ENCODE peak calls at places on chromosomes 5 and 9, in five cellular contexts. One of them, this sample, is unnamed.

GRCh38 chr5:180140627-180141006 is 68.4 kb downstream of the RASGEF1C start:
- DNase-seq in heart left ventricle: no peak
- DNase-seq in breast epithelium: no peak
- DNase-seq in ovary: no peak
- DNase-seq in brain microvascular endothelial cell: no peak
- DNase-seq in this sample: no peak

GRCh38 chr5:95969646-95970358 is 8.2 kb upstream of the ELL2 start:
- DNase-seq in ovary: no peak
- DNase-seq in heart left ventricle: no peak
- DNase-seq in brain microvascular endothelial cell: no peak
- DNase-seq in breast epithelium: no peak
- DNase-seq in this sample: no peak

GRCh38 chr9:113737414-113738271 is 138.5 kb upstream of the ZNF618 start:
- DNase-seq in brain microvascular endothelial cell: peak; percentile 63
- DNase-seq in heart left ventricle: peak; percentile 38
- DNase-seq in ovary: peak; percentile 11
- DNase-seq in breast epithelium: peak; percentile 23
- DNase-seq in this sample: no peak

GRCh38 chr9:69380811-69381210 is 55.8 kb downstream of the ENTREP1 start:
- DNase-seq in breast epithelium: no peak
- DNase-seq in heart left ventricle: no peak
- DNase-seq in brain microvascular endothelial cell: peak; percentile 44
- DNase-seq in ovary: no peak
- DNase-seq in this sample: no peak

GRCh38 chr9:134688231-134688630 is 46.6 kb downstream of the COL5A1 start:
- DNase-seq in breast epithelium: no peak
- DNase-seq in ovary: no peak
- DNase-seq in brain microvascular endothelial cell: no peak
- DNase-seq in heart left ventricle: no peak
- DNase-seq in this sample: no peak

GRCh38 chr9:79657891-79658290 is 86.1 kb downstream of the TLE4 start:
- DNase-seq in heart left ventricle: no peak
- DNase-seq in brain microvascular endothelial cell: no peak
- DNase-seq in ovary: no peak
- DNase-seq in breast epithelium: no peak
- DNase-seq in this sample: no peak

GRCh38 chr9:109986423-109987055 is 206.5 kb downstream of the PALM2AKAP2 start:
- DNase-seq in ovary: no peak
- DNase-seq in heart left ventricle: no peak
- DNase-seq in brain microvascular endothelial cell: peak; percentile 90
- DNase-seq in breast epithelium: no peak
- DNase-seq in this sample: no peak

GRCh38 chr9:35790385-35791291 is 753 bp upstream of the NPR2 start:
- DNase-seq in breast epithelium: peak; percentile 61
- DNase-seq in brain microvascular endothelial cell: peak; percentile 68
- DNase-seq in ovary: peak; percentile 77
- DNase-seq in heart left ventricle: peak; percentile 75
- DNase-seq in this sample: peak; percentile 32

GRCh38 chr5:136020383-136021015 is 8.3 kb upstream of the TGFBI start:
- DNase-seq in ovary: no peak
- DNase-seq in breast epithelium: no peak
- DNase-seq in brain microvascular endothelial cell: peak; percentile 96
- DNase-seq in heart left ventricle: no peak
- DNase-seq in this sample: no peak

DNA sequence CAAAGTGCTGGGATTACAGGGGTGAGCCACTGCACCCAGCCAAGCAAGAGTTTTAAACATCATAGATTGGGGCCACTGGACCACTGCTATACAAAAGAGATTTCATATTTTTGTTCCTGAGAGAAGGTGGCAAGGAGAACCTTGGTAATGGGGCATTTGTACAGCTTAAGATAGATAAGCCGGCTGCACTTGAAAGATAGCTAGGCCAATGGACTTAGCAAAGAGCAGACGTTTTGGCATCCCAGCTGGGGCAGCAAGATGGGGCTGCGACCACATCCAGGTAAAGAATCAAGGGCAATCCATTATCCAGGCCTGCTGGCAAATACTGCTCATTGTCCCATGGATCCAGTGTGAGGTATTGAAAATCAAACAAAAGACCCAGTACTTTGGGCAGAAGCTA is 3.9 kb upstream of the ISCA1 start:
- DNase-seq in breast epithelium: no peak
- DNase-seq in heart left ventricle: no peak
- DNase-seq in ovary: no peak
- DNase-seq in brain microvascular endothelial cell: no peak
- DNase-seq in this sample: no peak
- H3K27ac ChIP-seq in breast epithelium: no peak overlapping the region
- H3K27ac ChIP-seq in heart left ventricle: no peak overlapping the region
- H3K27ac ChIP-seq in ovary: no peak overlapping the region
- H3K27ac ChIP-seq in brain microvascular endothelial cell: no peak overlapping the region
- H3K27ac ChIP-seq in this sample: no peak overlapping the region

DNA sequence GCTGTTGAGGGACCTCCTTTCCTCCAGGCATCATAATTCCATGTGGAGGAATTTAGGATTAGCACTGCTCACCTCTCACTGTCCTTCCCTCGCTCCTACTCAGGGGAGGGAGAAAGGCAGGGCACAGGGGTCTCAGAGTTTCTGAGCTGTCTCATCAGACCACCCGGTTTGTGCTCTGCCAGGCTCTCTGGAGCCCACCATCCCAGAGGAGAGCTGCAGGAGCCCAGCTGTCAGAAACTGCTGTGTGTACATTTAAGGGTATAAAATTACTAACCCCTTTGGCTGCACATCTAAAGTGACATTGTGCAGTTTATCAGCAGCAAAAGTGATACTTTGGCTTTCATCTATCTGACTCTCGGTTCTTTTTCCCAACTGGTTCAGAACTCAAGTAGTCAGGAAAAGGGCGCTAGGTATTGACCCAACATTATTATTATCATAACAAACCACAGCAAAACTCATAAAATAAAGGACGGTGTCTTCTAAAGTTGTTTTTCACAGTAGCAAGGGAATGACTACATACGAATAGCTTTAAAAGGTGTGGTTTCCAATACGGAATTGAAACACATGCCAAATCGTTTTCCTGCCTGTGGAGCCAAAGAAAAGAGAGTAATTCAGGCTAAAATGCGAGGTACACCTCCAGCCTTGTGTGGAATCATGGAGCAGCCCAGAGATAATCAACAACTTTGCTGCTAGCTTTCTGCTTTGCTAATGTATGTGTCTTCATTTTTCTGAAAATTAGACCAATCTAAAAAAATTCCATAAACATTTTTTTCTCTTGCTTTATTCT is 348.1 kb downstream of the TMEM167A start:
- DNase-seq in ovary: no peak
- DNase-seq in heart left ventricle: no peak
- DNase-seq in brain microvascular endothelial cell: no peak
- DNase-seq in breast epithelium: no peak
- DNase-seq in this sample: no peak
- H3K27ac ChIP-seq in ovary: no peak overlapping the region
- H3K27ac ChIP-seq in heart left ventricle: no peak overlapping the region
- H3K27ac ChIP-seq in brain microvascular endothelial cell: no peak overlapping the region
- H3K27ac ChIP-seq in breast epithelium: no peak overlapping the region
- H3K27ac ChIP-seq in this sample: no peak overlapping the region

GRCh38 chr5:108797396-108797795 is 49.7 kb downstream of the FER start:
- DNase-seq in breast epithelium: no peak
- DNase-seq in ovary: no peak
- DNase-seq in heart left ventricle: no peak
- DNase-seq in brain microvascular endothelial cell: no peak
- DNase-seq in this sample: no peak

GRCh38 chr5:108797986-108798385 is 50.3 kb downstream of the FER start:
- DNase-seq in brain microvascular endothelial cell: no peak
- DNase-seq in ovary: no peak
- DNase-seq in heart left ventricle: no peak
- DNase-seq in breast epithelium: no peak
- DNase-seq in this sample: no peak

GRCh38 chr5:108801301-108801700 is 53.6 kb downstream of the FER start:
- DNase-seq in heart left ventricle: no peak
- DNase-seq in brain microvascular endothelial cell: no peak
- DNase-seq in breast epithelium: no peak
- DNase-seq in ovary: no peak
- DNase-seq in this sample: no peak

GRCh38 chr5:108798866-108799265 is 51.2 kb downstream of the FER start:
- DNase-seq in brain microvascular endothelial cell: no peak
- DNase-seq in breast epithelium: no peak
- DNase-seq in ovary: no peak
- DNase-seq in heart left ventricle: no peak
- DNase-seq in this sample: no peak

GRCh38 chr5:108801776-108802175 is 54.1 kb downstream of the FER start:
- DNase-seq in brain microvascular endothelial cell: peak; percentile 88
- DNase-seq in breast epithelium: no peak
- DNase-seq in heart left ventricle: no peak
- DNase-seq in ovary: no peak
- DNase-seq in this sample: no peak
- H3K27ac ChIP-seq in brain microvascular endothelial cell: peak overlapping the region; percentile 55
- H3K27ac ChIP-seq in breast epithelium: no peak overlapping the region
- H3K27ac ChIP-seq in heart left ventricle: no peak overlapping the region
- H3K27ac ChIP-seq in ovary: no peak overlapping the region
- H3K27ac ChIP-seq in this sample: no peak overlapping the region

GRCh38 chr5:83562817-83563557 is 91.4 kb downstream of the VCAN start:
- DNase-seq in brain microvascular endothelial cell: no peak
- DNase-seq in ovary: no peak
- DNase-seq in breast epithelium: no peak
- DNase-seq in heart left ventricle: no peak
- DNase-seq in this sample: no peak
- H3K27ac ChIP-seq in brain microvascular endothelial cell: no peak overlapping the region
- H3K27ac ChIP-seq in ovary: no peak overlapping the region
- H3K27ac ChIP-seq in breast epithelium: peak overlapping the region; percentile 50
- H3K27ac ChIP-seq in heart left ventricle: peak overlapping the region; percentile 37
- H3K27ac ChIP-seq in this sample: no peak overlapping the region

GRCh38 chr5:14189680-14190079 is 46.5 kb downstream of the TRIO start:
- DNase-seq in heart left ventricle: no peak
- DNase-seq in brain microvascular endothelial cell: no peak
- DNase-seq in breast epithelium: no peak
- DNase-seq in ovary: no peak
- DNase-seq in this sample: no peak

GRCh38 chr5:14187660-14188059 is 44.5 kb downstream of the TRIO start:
- DNase-seq in ovary: no peak
- DNase-seq in brain microvascular endothelial cell: peak; percentile 83
- DNase-seq in heart left ventricle: no peak
- DNase-seq in breast epithelium: no peak
- DNase-seq in this sample: no peak

GRCh38 chr5:14187157-14187556 is 44.0 kb downstream of the TRIO start:
- DNase-seq in breast epithelium: no peak
- DNase-seq in brain microvascular endothelial cell: no peak
- DNase-seq in ovary: no peak
- DNase-seq in heart left ventricle: no peak
- DNase-seq in this sample: no peak

GRCh38 chr5:14190194-14191164 is 47.3 kb downstream of the TRIO start:
- DNase-seq in breast epithelium: no peak
- DNase-seq in heart left ventricle: no peak
- DNase-seq in ovary: no peak
- DNase-seq in brain microvascular endothelial cell: peak; percentile 98
- DNase-seq in this sample: no peak

DNA sequence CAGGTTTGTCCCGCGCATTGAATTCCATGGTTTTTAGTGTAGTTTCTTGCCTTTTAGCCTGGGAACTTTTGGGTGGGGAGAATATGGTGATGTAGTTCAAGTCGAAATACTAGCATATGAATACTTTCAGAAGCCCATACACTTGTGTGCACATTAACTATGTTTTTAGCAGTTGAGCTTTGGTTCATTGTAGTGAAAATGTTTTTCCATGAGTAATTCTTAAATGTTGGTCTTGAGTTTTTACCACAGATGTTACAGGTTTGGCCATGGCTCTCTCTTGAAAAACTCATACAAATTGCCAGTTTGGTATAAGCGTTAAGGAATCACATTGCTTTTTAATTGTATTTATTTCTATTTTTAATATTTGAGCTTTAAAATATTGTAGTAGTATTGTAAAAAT is 45.6 kb downstream of the TRIO start:
- DNase-seq in heart left ventricle: no peak
- DNase-seq in breast epithelium: no peak
- DNase-seq in brain microvascular endothelial cell: no peak
- DNase-seq in ovary: no peak
- DNase-seq in this sample: no peak
- H3K27ac ChIP-seq in heart left ventricle: no peak overlapping the region
- H3K27ac ChIP-seq in breast epithelium: no peak overlapping the region
- H3K27ac ChIP-seq in brain microvascular endothelial cell: peak overlapping the region; percentile 97
- H3K27ac ChIP-seq in ovary: no peak overlapping the region
- H3K27ac ChIP-seq in this sample: no peak overlapping the region

GRCh38 chr9:111098661-111099060 is 60.4 kb upstream of the LPAR1 start:
- DNase-seq in ovary: no peak
- DNase-seq in breast epithelium: no peak
- DNase-seq in heart left ventricle: no peak
- DNase-seq in brain microvascular endothelial cell: no peak
- DNase-seq in this sample: no peak
- H3K27ac ChIP-seq in ovary: no peak overlapping the region
- H3K27ac ChIP-seq in breast epithelium: no peak overlapping the region
- H3K27ac ChIP-seq in heart left ventricle: no peak overlapping the region
- H3K27ac ChIP-seq in brain microvascular endothelial cell: no peak overlapping the region
- H3K27ac ChIP-seq in this sample: no peak overlapping the region

DNA sequence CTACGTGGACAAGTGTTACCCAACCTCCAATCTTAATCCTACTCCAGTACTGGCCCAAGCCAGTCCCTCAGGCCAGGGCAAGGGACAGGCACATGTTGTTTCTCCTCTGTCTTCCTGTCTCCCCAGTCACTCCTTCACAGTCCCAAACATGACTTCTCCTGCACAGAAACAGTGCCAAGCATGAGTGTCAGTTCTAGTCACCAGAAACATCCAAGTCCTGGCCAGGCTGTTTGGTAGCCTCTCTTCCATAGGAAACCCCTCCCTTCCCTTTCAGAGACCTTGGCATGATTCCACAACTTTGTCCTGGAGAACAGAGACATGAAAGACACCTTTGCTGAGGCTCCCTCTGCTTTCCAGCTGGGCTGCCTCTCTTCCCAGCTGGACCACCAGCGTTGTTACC is 56.2 kb upstream of the SLC2A8 start:
- DNase-seq in ovary: no peak
- DNase-seq in heart left ventricle: peak; percentile 46
- DNase-seq in breast epithelium: no peak
- DNase-seq in brain microvascular endothelial cell: no peak
- DNase-seq in this sample: no peak
- H3K27ac ChIP-seq in ovary: no peak overlapping the region
- H3K27ac ChIP-seq in heart left ventricle: peak overlapping the region; percentile 61
- H3K27ac ChIP-seq in breast epithelium: peak overlapping the region; percentile 17
- H3K27ac ChIP-seq in brain microvascular endothelial cell: no peak overlapping the region
- H3K27ac ChIP-seq in this sample: no peak overlapping the region

This sample was measured in CD4-positive, alpha-beta T cell.